ENCODE peak calls at places on chromosomes 4 and X, in six cellular contexts. R, S, H, A, L and V are unnamed samples.
A peak's percentile ranks its signal among the peaks of the same experiment; 100 is the strongest.

GRCh38 chrX:64394059-64394873 is 986 bp downstream of the MTMR8 start:
- DNase-seq in A (no peak), L (no peak), R (peak; percentile 26), S (no peak), H (no peak), V (no peak)

GRCh38 chrX:153411988-153412574 is 809 bp downstream of the ZFP92 start:
- DNase-seq in S (no peak), L (no peak), H (no peak), R (no peak), A (no peak), V (no peak)

GRCh38 chrX:53594354-53594753 is 92.2 kb downstream of the HUWE1 start:
- DNase-seq in L (no peak), A (no peak), R (no peak), S (no peak), H (no peak), V (no peak)

GRCh38 chr4:33961751-33962150 is 2282.6 kb downstream of the ARAP2 start:
- DNase-seq in H (no peak), S (no peak), R (no peak), A (no peak), L (no peak), V (peak; percentile 54)

GRCh38 chr4:3249681-3250437 is 900 bp downstream of the MSANTD1 start:
- DNase-seq in L (no peak), H (no peak), A (no peak), S (no peak), R (no peak), V (no peak)

GRCh38 chr4:90357117-90357710 is 230.0 kb downstream of the CCSER1 start:
- DNase-seq in A (no peak), R (no peak), S (no peak), H (peak; percentile 58), L (no peak), V (peak; percentile 12)

GRCh38 chrX:15384304-15384703 is at the start of gene VEGFD:
- DNase-seq in L (no peak), H (no peak), R (no peak), A (no peak), S (no peak), V (no peak)

GRCh38 chr4:185358514-185359433 is 37.0 kb downstream of the LRP2BP start:
- DNase-seq in S (no peak), R (no peak), A (no peak), L (no peak), H (no peak), V (no peak)

GRCh38 chr4:17380347-17380746 is 131.5 kb downstream of the QDPR start:
- DNase-seq in H (no peak), R (no peak), L (no peak), A (no peak), S (no peak), V (no peak)

GRCh38 chr4:85474356-85474755 is 594 bp upstream of the ARHGAP24 start:
- DNase-seq in H (no peak), L (no peak), A (no peak), R (no peak), S (no peak), V (no peak)

GRCh38 chr4:27666943-27667342 is 806.3 kb downstream of the STIM2 start:
- DNase-seq in R (peak; percentile 31), H (no peak), A (no peak), S (no peak), L (no peak), V (no peak)

GRCh38 chr4:165443276-165443675 is 64.5 kb downstream of the CPE start:
- DNase-seq in L (no peak), H (no peak), S (no peak), R (no peak), A (no peak), V (no peak)

GRCh38 chr4:38769441-38770210 is 13.2 kb downstream of the TLR10 start:
- DNase-seq in A (no peak), H (no peak), R (no peak), L (no peak), S (no peak), V (no peak)

GRCh38 chrX:29662759-29663503 is 552.4 kb upstream of the MAGEB2 start:
- DNase-seq in A (peak; percentile 3), H (peak; percentile 48), R (no peak), L (no peak), S (no peak), V (peak; percentile 86)

GRCh38 chr4:14877246-14878220 is 124.7 kb upstream of the CPEB2 start:
- DNase-seq in L (no peak), S (no peak), H (no peak), A (no peak), R (no peak), V (no peak)

GRCh38 chr4:46937493-46937892 is 28.4 kb upstream of the COX7B2 start:
- DNase-seq in L (no peak), A (no peak), S (no peak), H (no peak), R (no peak), V (peak; percentile 54)

GRCh38 chr4:57084360-57084759 is 25.8 kb downstream of the IGFBP7 start:
- DNase-seq in A (no peak), L (no peak), S (no peak), H (no peak), R (no peak), V (no peak)

GRCh38 chr4:57081651-57082349 is 28.4 kb downstream of the IGFBP7 start:
- DNase-seq in H (no peak), R (peak; percentile 48), A (no peak), S (no peak), L (no peak), V (no peak)

GRCh38 chr4:57085278-57085677 is 24.9 kb downstream of the IGFBP7 start:
- DNase-seq in R (no peak), S (no peak), L (no peak), A (no peak), H (no peak), V (no peak)

GRCh38 chr4:57080781-57081650 is 29.2 kb downstream of the IGFBP7 start:
- DNase-seq in H (peak; percentile 37), S (no peak), A (no peak), R (no peak), L (no peak), V (peak; percentile 96)

GRCh38 chr4:57083107-57083506 is 27.1 kb downstream of the IGFBP7 start:
- DNase-seq in L (no peak), H (no peak), S (no peak), R (no peak), A (no peak), V (no peak)
- H3K4me1 ChIP-seq in L (peaks cover 57% of the 10 kb centered on the region), H (peaks cover 25% of the 10 kb centered on the region), S (no peaks in the 10 kb centered on the region), R (peaks cover 9% of the 10 kb centered on the region), A (peaks cover 52% of the 10 kb centered on the region), V (peaks cover 52% of the 10 kb centered on the region)

DNA sequence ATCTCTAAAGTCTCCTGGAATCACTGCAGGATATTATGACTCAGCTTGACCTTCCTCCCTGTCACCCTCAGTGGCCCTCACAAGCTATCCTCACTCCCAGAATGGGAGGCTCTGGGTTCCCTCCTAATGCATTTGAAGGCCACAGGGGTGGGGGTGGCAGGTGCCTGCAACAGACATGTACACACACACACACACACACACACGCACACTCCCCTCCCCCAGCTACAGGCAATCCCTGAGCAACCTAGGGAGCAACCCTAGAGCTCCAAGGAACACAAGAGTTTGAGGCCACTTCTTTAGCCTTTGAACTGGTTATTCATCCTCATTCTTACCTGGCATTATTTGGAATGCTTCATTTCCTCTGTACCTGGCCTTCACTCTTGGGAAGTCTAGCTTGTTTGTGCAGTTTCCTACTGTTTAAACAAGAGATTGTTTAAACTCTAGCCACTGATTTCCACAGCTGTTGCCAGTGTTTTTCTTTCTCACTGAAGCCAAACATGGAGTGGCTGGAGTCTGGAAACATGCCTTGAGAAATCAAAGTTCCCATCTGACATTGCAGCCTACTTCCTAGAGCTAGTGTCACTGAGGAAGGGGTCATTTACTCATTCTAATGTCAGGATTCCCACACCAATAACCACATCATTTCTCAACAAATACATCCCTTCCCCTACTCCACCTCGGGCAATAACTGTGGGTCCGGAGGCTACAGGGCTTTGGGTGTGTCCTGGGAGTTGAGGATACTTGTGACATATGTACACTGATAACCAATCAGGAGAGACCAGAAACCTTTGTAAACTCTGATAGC is 37.7 kb downstream of the MAOA start:
- DNase-seq in L (no peak), A (no peak), S (no peak), H (peak; percentile 27), R (no peak), V (no peak)
- H3K4me1 ChIP-seq in L (peaks cover 16% of the 10 kb centered on the region), A (peaks cover 9% of the 10 kb centered on the region), S (no peaks in the 10 kb centered on the region), H (peaks cover 3% of the 10 kb centered on the region), R (no peaks in the 10 kb centered on the region), V (peaks cover 4% of the 10 kb centered on the region)

GRCh38 chrX:129771266-129771995 is 8.3 kb upstream of the SASH3 start:
- DNase-seq in S (no peak), L (no peak), R (no peak), A (no peak), H (no peak), V (no peak)

GRCh38 chrX:129769467-129770154 is 10.1 kb upstream of the SASH3 start:
- DNase-seq in H (no peak), S (no peak), A (no peak), L (no peak), R (no peak), V (no peak)

GRCh38 chrX:129768586-129769466 is 10.9 kb upstream of the SASH3 start:
- DNase-seq in H (no peak), R (no peak), L (no peak), A (no peak), S (no peak), V (no peak)

GRCh38 chrX:129773649-129774458 is 5.9 kb upstream of the SASH3 start:
- DNase-seq in S (no peak), R (no peak), A (no peak), L (no peak), H (peak; percentile 71), V (no peak)

GRCh38 chrX:129772796-129773431 is 6.8 kb upstream of the SASH3 start:
- DNase-seq in L (no peak), R (no peak), S (no peak), H (no peak), A (no peak), V (no peak)
- H3K4me1 ChIP-seq in L (no peaks in the 10 kb centered on the region), R (peaks cover 4% of the 10 kb centered on the region), S (no peaks in the 10 kb centered on the region), H (peaks cover 3% of the 10 kb centered on the region), A (no peaks in the 10 kb centered on the region), V (no peaks in the 10 kb centered on the region)

GRCh38 chr4:68904786-68905185 is 46.8 kb downstream of the UGT2A3 start:
- DNase-seq in A (no peak), H (peak; percentile 28), R (peak; percentile 59), L (no peak), S (no peak), V (no peak)

GRCh38 chr4:68907788-68908700 is 43.6 kb downstream of the UGT2A3 start:
- DNase-seq in S (no peak), L (no peak), A (no peak), R (no peak), H (no peak), V (no peak)

GRCh38 chr4:68906238-68907137 is 45.1 kb downstream of the UGT2A3 start:
- DNase-seq in R (peak; percentile 65), H (peak; percentile 30), A (no peak), L (no peak), S (no peak), V (no peak)

GRCh38 chr4:68907230-68907629 is 44.4 kb downstream of the UGT2A3 start:
- DNase-seq in H (peak; percentile 21), A (no peak), S (no peak), R (no peak), L (no peak), V (no peak)

DNA sequence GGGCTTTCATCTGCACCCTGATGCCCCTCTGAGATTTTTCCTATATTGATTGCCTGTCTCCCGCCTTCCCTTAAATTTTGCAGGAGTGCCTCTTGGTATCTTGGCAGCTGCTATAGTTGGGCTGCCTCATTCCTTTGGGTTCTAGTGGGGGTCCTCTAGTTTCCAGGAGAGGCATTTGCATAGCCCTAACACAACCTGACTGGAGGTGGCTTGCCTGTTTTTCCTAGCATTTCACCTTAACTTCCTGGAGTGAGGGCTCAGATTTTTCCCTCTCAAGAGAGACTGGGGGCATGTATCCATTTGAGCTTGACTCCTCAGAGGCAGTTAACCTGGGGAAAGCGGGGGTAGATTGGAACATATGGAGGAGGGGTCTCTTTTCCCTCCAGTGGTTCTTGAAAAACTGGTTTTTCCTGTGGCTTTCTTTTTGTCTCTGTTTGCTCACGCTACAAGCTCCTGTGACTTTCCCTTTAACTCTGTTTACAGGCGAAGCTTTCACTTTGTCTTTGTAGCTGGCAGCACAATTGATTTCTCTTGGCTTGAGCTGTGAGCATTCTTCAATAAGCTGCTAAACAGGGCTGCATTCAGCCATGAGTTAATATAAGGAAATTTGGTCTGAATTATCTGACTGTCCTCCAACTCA is 45.9 kb downstream of the UGT2A3 start:
- DNase-seq in S (no peak), H (peak; percentile 63), R (peak; percentile 47), L (no peak), A (no peak), V (peak; percentile 25)
- H3K4me1 ChIP-seq in S (no peaks in the 10 kb centered on the region), H (peaks cover 32% of the 10 kb centered on the region), R (peaks cover 14% of the 10 kb centered on the region), L (peaks cover 17% of the 10 kb centered on the region), A (no peaks in the 10 kb centered on the region), V (peaks cover 4% of the 10 kb centered on the region)